ENCODE peak calls at places on chromosomes 6 and 20, in four cellular contexts. A is WTC11, B is A549, T is K562. X is an unnamed sample.

GRCh38 chr6:158488065-158488464 is 71.8 kb upstream of the TMEM181 start:
- DNase-seq in A (no peak), T (no peak), B (peak), X (peak)

GRCh38 chr6:114194362-114195343 is 148.2 kb downstream of the HS3ST5 start:
- DNase-seq in T (no peak), A (no peak), B (no peak), X (peak)

GRCh38 chr6:29424575-29424974 is 9.8 kb downstream of the OR12D1 start:
- DNase-seq in A (no peak), T (no peak), B (no peak), X (no peak)

GRCh38 chr6:104483225-104483834 is 376.4 kb downstream of the HACE1 start:
- DNase-seq in T (peak), B (peak), A (no peak), X (no peak)

GRCh38 chr20:50575869-50576720 is 65.9 kb downstream of the PTPN1 start:
- DNase-seq in B (peak), T (peak), A (peak), X (peak)

GRCh38 chr6:45836984-45837383 is 178.7 kb downstream of the CLIC5 start:
- DNase-seq in T (no peak), B (no peak), A (no peak), X (no peak)

GRCh38 chr6:168145747-168146596 is 67.0 kb upstream of the FRMD1 start:
- DNase-seq in A (no peak), B (no peak), T (no peak), X (no peak)

GRCh38 chr6:41654433-41655020 is 16.3 kb downstream of the MDFI start:
- DNase-seq in A (no peak), B (no peak), T (no peak), X (no peak)

GRCh38 chr20:3876676-3877075 is 12.5 kb upstream of the PANK2 start:
- DNase-seq in B (no peak), T (no peak), A (no peak), X (peak)

GRCh38 chr20:23298926-23299672 is 51.5 kb upstream of the NXT1 start:
- DNase-seq in B (no peak), A (no peak), T (no peak), X (no peak)

GRCh38 chr6:8574311-8574710 is 139.0 kb upstream of the SLC35B3 start:
- DNase-seq in A (no peak), B (no peak), T (no peak), X (no peak)

GRCh38 chr20:3710027-3710426 is 2.4 kb downstream of the SIGLEC1 start:
- DNase-seq in B (no peak), A (no peak), T (no peak), X (no peak)

GRCh38 chr6:80468398-80468797 is 361.9 kb downstream of the BCKDHB start:
- DNase-seq in T (no peak), B (no peak), A (no peak), X (no peak)

GRCh38 chr6:69758214-69758613 is 38.6 kb downstream of the LMBRD1 start:
- DNase-seq in B (no peak), T (peak), A (no peak), X (no peak)

GRCh38 chr6:81727876-81728517 is 24.5 kb downstream of the TENT5A start:
- DNase-seq in A (no peak), B (no peak), T (no peak), X (no peak)

GRCh38 chr6:42257063-42257462 is 39.4 kb upstream of the MRPS10 start:
- DNase-seq in B (no peak), T (no peak), A (no peak), X (no peak)

GRCh38 chr6:137259349-137259748 is 40.2 kb upstream of the IFNGR1 start:
- DNase-seq in T (no peak), A (no peak), B (peak), X (peak)

GRCh38 chr6:112780498-112781096 is 433.5 kb downstream of the RFPL4B start:
- DNase-seq in A (peak), T (peak), B (peak), X (peak)

GRCh38 chr6:64477311-64477850 is 841.8 kb downstream of the PHF3 start:
- DNase-seq in B (no peak), T (no peak), A (no peak), X (no peak)

GRCh38 chr20:215796-216195 is 11.3 kb upstream of the DEFB129 start:
- DNase-seq in B (no peak), A (no peak), T (no peak), X (no peak)

GRCh38 chr20:221258-221830 is 5.7 kb upstream of the DEFB129 start:
- DNase-seq in T (no peak), A (no peak), B (no peak), X (no peak)

GRCh38 chr20:217266-217665 is 9.8 kb upstream of the DEFB129 start:
- DNase-seq in B (no peak), T (no peak), A (no peak), X (no peak)

GRCh38 chr20:214383-214782 is 12.7 kb upstream of the DEFB129 start:
- DNase-seq in B (no peak), T (no peak), A (no peak), X (no peak)

GRCh38 chr20:219290-220115 is 7.6 kb upstream of the DEFB129 start:
- DNase-seq in T (peak), A (no peak), B (peak), X (peak)
- TF ChIP-seq USF2 in T (no peak), A (no peak), B (no peak), X (no peak)

GRCh38 chr6:108589244-108589730 is 28.6 kb downstream of the FOXO3 start:
- DNase-seq in A (peak), T (peak), B (peak), X (peak)

GRCh38 chr6:108584323-108584722 is 23.6 kb downstream of the FOXO3 start:
- DNase-seq in T (no peak), B (no peak), A (no peak), X (no peak)

GRCh38 chr6:108588586-108588985 is 27.9 kb downstream of the FOXO3 start:
- DNase-seq in T (no peak), B (no peak), A (no peak), X (peak)

GRCh38 chr6:108585921-108586320 is 25.2 kb downstream of the FOXO3 start:
- DNase-seq in B (no peak), T (no peak), A (no peak), X (no peak)

DNA sequence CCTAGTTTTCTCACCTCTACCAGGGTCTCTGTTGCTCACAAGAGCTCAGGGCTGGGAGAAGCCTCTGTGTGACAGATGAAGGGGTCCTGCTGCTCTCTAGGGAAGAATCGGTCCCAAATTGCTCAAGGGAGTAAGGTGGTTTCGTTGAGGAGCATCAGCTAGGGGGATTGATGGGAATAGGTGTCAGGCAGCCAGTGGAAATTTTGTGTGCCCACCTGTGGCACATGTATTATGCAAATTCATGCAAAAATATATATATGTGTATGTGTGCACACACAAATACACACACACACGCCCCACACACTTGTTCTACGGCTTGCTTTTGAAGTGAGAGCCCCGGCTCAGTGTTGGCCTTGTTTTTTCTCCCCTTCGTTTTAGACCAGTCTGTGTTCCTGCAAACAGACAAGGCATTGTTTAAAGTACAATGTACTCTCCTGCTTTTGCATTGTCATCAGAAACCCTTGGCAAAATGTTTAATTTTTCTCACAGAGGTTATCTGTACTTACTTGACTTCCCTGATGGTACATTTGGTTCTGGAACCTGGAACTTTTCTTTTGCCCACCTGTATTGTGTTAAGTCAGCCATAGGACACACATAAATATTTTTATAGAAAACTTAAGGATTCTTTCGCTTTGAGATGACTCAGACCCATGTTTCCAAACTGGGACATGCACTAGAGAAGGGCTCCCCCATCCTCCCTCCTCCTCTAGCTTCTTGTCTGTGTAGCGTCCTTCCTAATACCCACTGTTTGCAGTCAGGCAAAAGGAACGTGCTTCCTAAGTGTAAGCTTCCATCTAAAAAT is 26.7 kb downstream of the FOXO3 start:
- DNase-seq in A (no peak), B (peak), T (peak), X (peak)
- TF ChIP-seq USF2 in A (no peak), B (no peak), T (no peak), X (no peak)

GRCh38 chr20:420169-420620 is 12.1 kb downstream of the RBCK1 start:
- DNase-seq in T (no peak), B (no peak), A (no peak), X (no peak)
- TF ChIP-seq USF2 in T (no peak), B (no peak), A (no peak), X (no peak)

GRCh38 chr6:148765878-148766808 is 19.3 kb downstream of the UST start:
- DNase-seq in A (no peak), B (no peak), T (no peak), X (no peak)
- TF ChIP-seq USF2 in A (no peak), B (no peak), T (no peak), X (no peak)

GRCh38 chr6:98041072-98041471 is 758.1 kb upstream of the MMS22L start:
- DNase-seq in A (no peak), B (no peak), T (no peak), X (no peak)
- TF ChIP-seq USF2 in A (no peak), B (no peak), T (no peak), X (no peak)

DNA sequence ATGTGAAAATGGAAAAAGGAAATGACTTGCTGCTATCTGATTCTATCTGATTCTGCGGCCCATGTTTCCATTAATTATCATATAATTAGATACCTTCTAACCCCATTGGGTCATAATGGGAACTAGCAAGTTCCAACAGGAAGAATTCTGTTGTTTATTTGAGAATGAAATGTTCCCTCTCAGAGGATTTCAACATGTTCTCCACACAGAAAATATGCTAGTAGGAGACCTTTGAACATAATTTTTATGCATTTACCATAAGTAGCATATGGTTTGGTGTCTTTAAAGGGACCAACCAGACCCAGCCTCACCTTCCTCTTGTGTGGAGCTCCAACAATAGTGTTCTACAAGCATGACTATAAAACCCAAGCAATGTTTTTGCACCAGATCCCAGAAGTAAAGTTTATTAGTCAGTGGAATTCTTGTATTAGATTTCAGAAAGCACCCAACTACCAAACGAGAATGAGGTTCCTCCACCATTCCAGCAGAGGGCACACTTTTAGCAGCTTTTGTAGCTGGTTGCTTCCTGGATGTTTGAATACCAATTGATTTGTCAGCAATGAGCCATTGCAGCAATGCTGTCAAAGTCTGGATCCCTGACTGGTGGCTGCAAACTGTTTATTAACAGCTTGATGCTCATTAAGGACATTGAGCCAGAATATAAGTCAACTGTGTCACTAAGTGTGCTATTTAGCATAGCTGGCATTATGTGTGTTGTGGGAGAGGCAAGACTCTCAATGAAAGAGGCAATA is 143.6 kb upstream of the GJE1 start:
- DNase-seq in B (peak), A (peak), T (peak), X (peak)
- TF ChIP-seq USF2 in B (no peak), A (no peak), T (no peak), X (no peak)

DNA sequence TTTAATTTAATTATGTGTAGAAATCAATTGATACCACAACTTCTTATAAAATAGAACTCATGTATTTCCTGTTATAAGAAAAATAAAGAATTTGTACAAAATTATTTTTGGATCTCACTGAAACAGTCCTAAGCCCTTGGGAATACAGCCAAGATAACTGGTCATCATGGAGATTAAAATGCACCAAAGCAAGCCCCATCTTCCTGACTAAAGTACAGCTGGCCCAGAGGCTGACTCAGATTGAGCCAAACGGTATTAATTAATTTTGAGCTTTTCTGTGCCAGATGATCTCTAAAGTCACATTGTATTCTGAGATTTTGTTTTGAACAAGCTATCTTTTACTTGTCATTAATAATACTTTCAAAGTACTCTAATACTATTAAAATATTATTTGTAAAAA is 978.5 kb downstream of the TBC1D32 start:
- DNase-seq in B (no peak), A (no peak), T (no peak), X (no peak)
- TF ChIP-seq USF2 in B (no peak), A (no peak), T (no peak), X (no peak)

GRCh38 chr6:125612400-125612846 is 137.0 kb upstream of the HEY2 start:
- DNase-seq in T (no peak), B (no peak), A (no peak), X (no peak)

DNA sequence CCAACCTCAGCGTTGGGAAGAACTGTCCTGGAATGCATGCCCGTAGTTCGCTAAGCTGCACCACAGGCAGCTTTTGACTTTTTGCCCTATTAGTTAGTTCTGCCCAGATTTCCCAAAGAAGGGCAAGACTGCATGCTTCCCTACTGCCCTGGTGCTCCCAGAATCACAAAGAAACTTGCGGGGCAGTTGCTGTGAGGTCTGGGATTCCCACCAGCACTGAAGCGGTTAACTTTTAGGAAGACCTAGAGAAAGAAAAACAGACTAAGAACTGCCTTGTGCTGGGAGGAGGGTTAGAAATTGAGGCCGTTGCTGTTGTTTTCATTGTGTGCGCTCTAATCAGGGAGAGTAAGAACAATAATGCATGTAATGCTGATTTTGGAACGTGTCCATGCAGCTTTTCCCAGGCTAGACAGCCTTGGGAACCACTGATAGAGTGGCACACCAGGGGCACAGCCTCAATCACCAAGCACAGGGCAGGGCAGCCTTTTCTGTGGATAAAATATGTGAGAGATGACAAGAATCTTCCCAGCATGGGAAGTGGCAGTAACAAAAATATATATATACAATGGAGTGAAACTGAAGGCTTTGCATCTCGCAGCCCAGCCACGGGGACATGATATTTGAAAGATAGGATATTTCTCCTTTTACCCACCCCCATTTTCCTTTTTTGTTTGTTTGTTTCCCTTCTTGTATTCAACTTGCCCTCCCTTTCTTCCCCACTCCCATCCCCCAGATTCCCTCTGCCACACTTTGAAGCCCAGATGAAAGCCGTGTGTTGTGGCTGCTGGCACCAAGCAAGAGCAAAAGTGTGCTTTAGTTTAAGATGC is 137.6 kb upstream of the HEY2 start:
- DNase-seq in B (no peak), A (peak), T (no peak), X (no peak)
- TF ChIP-seq USF2 in B (no peak), A (no peak), T (no peak), X (no peak)